ENCODE peak calls at places on chromosomes 3 and 15, in six cellular contexts. R is IMR-90, H is H9, M is neuronal stem cell, Y is H1, L is mesenchymal stem cell. A is an unnamed sample.

GRCh38 chr15:70647396-70647795 is 116.0 kb downstream of the UACA start:
- DNase-seq in R (no peak), H (no peak), M (no peak), Y (no peak), L (no peak), A (no peak)

GRCh38 chr3:9248232-9249191 is 934 bp downstream of the SRGAP3 start:
- DNase-seq in R (no peak), H (peak), M (no peak), Y (no peak), L (no peak), A (no peak)

GRCh38 chr3:83189634-83190033 is 1428.2 kb upstream of the GBE1 start:
- DNase-seq in R (no peak), H (no peak), M (no peak), Y (no peak), L (no peak), A (no peak)

GRCh38 chr3:13135811-13136321 is 62.6 kb upstream of the IQSEC1 start:
- DNase-seq in R (no peak), H (peak), M (no peak), Y (no peak), L (no peak), A (no peak)

GRCh38 chr15:31217067-31217466 is 109.6 kb upstream of the KLF13 start:
- DNase-seq in R (no peak), H (no peak), M (no peak), Y (no peak), L (no peak), A (no peak)

GRCh38 chr3:28835751-28836150 is 445.1 kb upstream of the RBMS3 start:
- DNase-seq in R (peak), H (peak), M (no peak), Y (no peak), L (no peak), A (no peak)

GRCh38 chr15:70100495-70101331 is 3.0 kb upstream of the TLE3 start:
- DNase-seq in R (peak), H (peak), M (peak), Y (no peak), L (peak), A (peak)

GRCh38 chr15:100627789-100628395 is 25.5 kb downstream of the ASB7 start:
- DNase-seq in R (peak), H (peak), M (peak), Y (peak), L (peak), A (peak)

GRCh38 chr3:57100046-57100695 is 39.7 kb downstream of the SPATA12 start:
- DNase-seq in R (peak), H (peak), M (peak), Y (peak), L (peak), A (peak)

GRCh38 chr3:22106213-22106867 is 355.3 kb upstream of the ZNF385D start:
- DNase-seq in R (no peak), H (no peak), M (no peak), Y (no peak), L (no peak), A (no peak)

GRCh38 chr15:73196113-73196512 is 143.8 kb downstream of the NEO1 start:
- DNase-seq in R (peak), H (no peak), M (no peak), Y (no peak), L (peak), A (no peak)

GRCh38 chr15:67786646-67787045 is 38.7 kb upstream of the SKOR1 start:
- DNase-seq in R (no peak), H (no peak), M (no peak), Y (no peak), L (no peak), A (no peak)

GRCh38 chr3:157097198-157097597 is 62.7 kb downstream of the CCNL1 start:
- DNase-seq in R (no peak), H (no peak), M (no peak), Y (no peak), L (no peak), A (no peak)

GRCh38 chr15:77143606-77144005 is 72.7 kb upstream of the TSPAN3 start:
- DNase-seq in R (peak), H (no peak), M (no peak), Y (no peak), L (peak), A (no peak)
- H3K27ac ChIP-seq in R (peak), H (no peak), M (no peak), Y (no peak), L (peak), A (peak)

GRCh38 chr3:60835796-60836195 is 415.5 kb downstream of the FHIT start:
- DNase-seq in R (no peak), H (no peak), M (no peak), Y (no peak), L (no peak), A (no peak)
- H2AK5ac ChIP-seq in R (no peak), H (no peak), M (no peak), Y (no peak), L (no peak), A (peak)

DNA sequence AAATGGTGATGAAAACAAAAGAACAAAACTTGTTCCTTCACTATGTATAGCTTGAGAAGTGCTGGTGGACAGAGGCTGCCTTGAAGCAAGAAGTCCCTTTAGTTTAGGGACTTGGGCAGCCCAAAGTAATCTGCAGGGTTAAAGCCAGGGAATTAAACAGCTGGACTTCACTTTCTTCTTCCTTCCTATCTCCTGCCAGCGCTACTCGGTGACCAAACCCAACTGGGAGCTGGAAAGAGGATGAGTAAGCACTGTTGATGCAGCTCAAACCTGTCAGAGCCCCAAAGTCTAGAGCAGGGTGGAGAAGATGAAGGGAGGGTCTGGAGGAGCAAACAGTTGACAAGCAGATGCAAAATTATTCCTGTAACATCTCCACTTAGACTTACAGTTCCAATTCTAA is 73.1 kb upstream of the FBN1 start:
- DNase-seq in R (peak), H (no peak), M (no peak), Y (no peak), L (peak), A (no peak)
- H2AFZ ChIP-seq in R (peak), H (no peak), M (no peak), Y (no peak), L (no peak), A (no peak)

GRCh38 chr15:91866971-91867372 is 13.5 kb downstream of the SLCO3A1 start:
- DNase-seq in R (no peak), H (no peak), M (no peak), Y (no peak), L (peak), A (peak)

GRCh38 chr15:91865486-91865885 is 12.0 kb downstream of the SLCO3A1 start:
- DNase-seq in R (no peak), H (no peak), M (no peak), Y (no peak), L (no peak), A (no peak)

GRCh38 chr15:91867581-91868026 is 14.1 kb downstream of the SLCO3A1 start:
- DNase-seq in R (peak), H (peak), M (no peak), Y (no peak), L (peak), A (peak)

GRCh38 chr15:91865903-91866302 is 12.4 kb downstream of the SLCO3A1 start:
- DNase-seq in R (peak), H (no peak), M (no peak), Y (no peak), L (no peak), A (peak)

DNA sequence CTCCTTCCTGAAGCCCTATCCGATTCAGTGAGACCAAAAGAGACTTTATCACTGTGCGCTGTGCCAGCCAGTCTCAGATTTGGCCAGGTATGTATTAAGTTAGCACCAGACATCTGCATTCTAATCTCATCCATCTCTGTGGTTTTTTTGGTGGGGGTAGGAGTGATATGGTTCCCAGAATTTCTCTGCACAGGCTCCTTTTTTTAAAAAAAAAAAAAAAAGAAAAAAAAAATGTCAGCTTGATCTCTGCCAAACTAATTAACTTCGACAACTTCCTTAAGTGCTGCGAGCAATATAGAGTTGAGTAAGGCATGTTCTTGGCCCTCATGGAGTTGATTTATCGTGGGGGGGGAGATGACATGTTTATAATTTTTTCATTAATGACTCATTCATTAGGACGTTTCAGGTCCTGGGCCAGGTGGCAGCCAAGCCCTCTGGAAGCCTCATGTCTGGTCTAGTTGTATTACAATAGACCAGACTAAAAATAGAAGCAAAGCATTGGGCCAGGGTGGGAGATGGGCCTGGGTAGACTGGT is 12.9 kb downstream of the SLCO3A1 start:
- DNase-seq in R (peak), H (no peak), M (no peak), Y (no peak), L (no peak), A (peak)
- H3K27ac ChIP-seq in R (no peak), H (no peak), M (no peak), Y (no peak), L (no peak), A (no peak)

GRCh38 chr3:184560531-184560930 is 1.1 kb upstream of the EPHB3 start:
- DNase-seq in R (no peak), H (no peak), M (no peak), Y (no peak), L (no peak), A (no peak)

GRCh38 chr3:184557348-184557950 is 4.1 kb upstream of the EPHB3 start:
- DNase-seq in R (no peak), H (no peak), M (no peak), Y (no peak), L (no peak), A (no peak)

GRCh38 chr3:184560992-184561328 is 625 bp upstream of the EPHB3 start:
- DNase-seq in R (no peak), H (no peak), M (no peak), Y (no peak), L (no peak), A (no peak)

GRCh38 chr3:184558726-184559125 is 2.9 kb upstream of the EPHB3 start:
- DNase-seq in R (no peak), H (no peak), M (no peak), Y (no peak), L (no peak), A (no peak)

GRCh38 chr3:184559336-184559735 is 2.2 kb upstream of the EPHB3 start:
- DNase-seq in R (no peak), H (no peak), M (no peak), Y (no peak), L (no peak), A (no peak)
- H2AK5ac ChIP-seq in R (no peak), H (no peak), M (peak), Y (peak), L (no peak), A (no peak)

GRCh38 chr3:2838533-2839157 is 271.5 kb downstream of the IL5RA start:
- DNase-seq in R (no peak), H (no peak), M (no peak), Y (no peak), L (no peak), A (no peak)
- H2AFZ ChIP-seq in R (no peak), H (no peak), M (no peak), Y (no peak), L (no peak), A (no peak)

A was measured in trophoblast cell.